ENCODE peak calls at places on chromosomes 12 and 14, in seven cellular contexts. D is hepatocyte, P is H9, G is brain microvascular endothelial cell, X is astrocyte, R is A549, W is PC-9. F is an unnamed sample.

GRCh38 chr12:27571463-27571862 is 47.5 kb downstream of the PPFIBP1 start:
- DNase-seq in G (peak), W (no peak), X (peak), P (no peak), R (no peak), D (no peak), F (no peak)

GRCh38 chr12:104243551-104243950 is 28.0 kb downstream of the TXNRD1 start:
- DNase-seq in P (no peak), X (peak), R (no peak), D (no peak), W (no peak), G (no peak), F (no peak)

GRCh38 chr12:11651785-11652184 is 2.3 kb downstream of the ETV6 start:
- DNase-seq in D (no peak), R (no peak), G (no peak), X (no peak), P (no peak), W (no peak), F (no peak)

GRCh38 chr14:40485688-40486087 is 1053.5 kb upstream of the FBXO33 start:
- DNase-seq in P (no peak), W (no peak), R (no peak), X (no peak), D (no peak), G (no peak), F (no peak)

GRCh38 chr12:132904718-132905328 is 17.4 kb upstream of the CHFR start:
- DNase-seq in P (peak), D (peak), W (no peak), G (peak), X (no peak), R (no peak), F (no peak)

GRCh38 chr12:42552822-42553221 is 36.7 kb downstream of the PRICKLE1 start:
- DNase-seq in W (no peak), R (no peak), G (no peak), X (no peak), D (no peak), P (peak), F (no peak)

GRCh38 chr14:74973003-74973614 is 17.7 kb upstream of the PGF start:
- DNase-seq in G (peak), R (no peak), W (peak), P (no peak), X (peak), D (no peak), F (no peak)

GRCh38 chr12:509494-509893 is 49.8 kb downstream of the B4GALNT3 start:
- DNase-seq in P (no peak), X (peak), D (no peak), G (peak), W (peak), R (no peak), F (no peak)

GRCh38 chr14:32085845-32086383 is 8.8 kb downstream of the ARHGAP5 start:
- DNase-seq in R (no peak), P (no peak), W (no peak), G (no peak), X (no peak), D (no peak), F (no peak)

GRCh38 chr12:104565606-104566243 is 109.0 kb downstream of the CHST11 start:
- DNase-seq in X (peak), G (no peak), R (no peak), D (no peak), P (no peak), W (no peak), F (no peak)

DNA sequence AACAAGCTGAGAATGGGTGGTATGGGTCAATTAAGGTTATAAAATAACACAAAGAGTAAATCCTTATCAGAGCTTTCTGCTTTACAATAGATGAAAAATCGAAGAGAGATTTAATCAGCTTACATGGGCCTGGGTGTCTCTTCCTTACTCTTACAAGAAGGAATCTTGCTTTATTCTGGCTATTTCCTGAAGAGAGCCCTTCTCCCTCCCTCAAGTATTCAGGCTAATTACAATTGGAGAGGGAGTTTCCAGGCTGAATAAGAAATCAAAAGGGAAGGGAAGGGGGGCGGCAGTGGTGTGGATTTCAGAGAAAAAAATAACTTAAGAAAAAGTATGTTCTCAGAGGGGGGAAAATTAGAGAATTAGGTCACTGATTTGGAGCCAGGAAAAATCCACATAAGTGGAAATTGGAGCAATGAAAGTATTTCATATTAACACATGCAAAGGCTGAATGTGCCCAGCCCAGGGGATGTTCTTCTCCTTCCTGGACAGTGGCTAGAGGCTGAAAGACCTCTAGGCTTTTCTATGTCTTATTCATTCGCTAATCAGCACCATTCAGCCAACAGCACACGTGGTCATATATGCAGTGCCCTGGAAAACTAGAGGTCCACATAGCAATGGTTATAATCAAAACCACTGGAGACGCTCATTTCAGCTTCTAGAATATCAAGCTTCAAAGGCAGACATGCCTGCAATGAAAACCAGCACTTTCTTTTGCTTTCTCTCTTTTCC is 158.9 kb upstream of the BTG1 start:
- DNase-seq in R (no peak), W (no peak), X (peak), P (no peak), D (no peak), G (peak), F (no peak)
- H3K27ac ChIP-seq in R (no peak), W (no peak), X (no peak), P (no peak), D (no peak), G (no peak), F (no peak)

GRCh38 chr14:65302571-65303184 is 109.9 kb upstream of the FUT8 start:
- DNase-seq in X (no peak), P (no peak), G (no peak), R (no peak), D (no peak), W (peak), F (no peak)

GRCh38 chr14:65303902-65304222 is 108.7 kb upstream of the FUT8 start:
- DNase-seq in P (no peak), W (no peak), G (no peak), R (no peak), X (peak), D (no peak), F (no peak)

GRCh38 chr14:65299837-65300236 is 112.7 kb upstream of the FUT8 start:
- DNase-seq in W (no peak), P (no peak), R (no peak), G (no peak), D (no peak), X (no peak), F (no peak)

GRCh38 chr14:65303185-65303901 is 109.2 kb upstream of the FUT8 start:
- DNase-seq in D (no peak), W (no peak), X (peak), G (no peak), P (no peak), R (no peak), F (no peak)

DNA sequence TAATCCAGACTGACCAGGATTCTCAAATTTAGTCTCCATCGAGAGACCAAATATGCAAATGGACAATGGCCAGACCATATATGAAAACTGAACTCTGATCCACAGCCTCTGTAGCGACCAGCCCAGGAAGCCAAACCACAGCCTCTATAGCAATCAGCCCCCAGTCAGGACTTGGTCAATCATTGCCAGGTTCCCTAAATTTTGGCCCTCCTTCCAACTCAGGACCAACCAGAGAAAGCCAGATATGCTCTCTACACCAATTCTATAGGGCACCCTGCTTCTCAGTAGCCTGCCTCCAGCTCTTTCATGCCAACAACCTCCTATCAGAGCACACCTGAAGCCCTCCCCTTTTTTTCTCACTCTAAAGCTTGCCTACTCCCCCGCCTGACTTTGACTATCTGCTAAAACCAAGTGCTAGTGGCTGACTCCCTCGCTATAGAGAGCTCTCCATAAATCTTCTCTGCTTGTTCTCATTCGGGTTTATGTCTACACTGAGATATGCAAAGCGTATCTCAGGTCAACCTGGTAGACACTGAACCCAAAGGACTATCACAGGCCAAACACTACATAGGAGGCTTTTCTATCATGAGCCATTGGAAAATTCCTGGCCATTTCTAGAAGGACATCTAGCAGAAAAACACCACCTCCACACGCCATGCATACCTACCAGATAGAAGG is 110.5 kb upstream of the FUT8 start:
- DNase-seq in D (no peak), P (no peak), X (no peak), W (no peak), G (no peak), R (no peak), F (no peak)
- H3K27ac ChIP-seq in D (peak), P (no peak), X (no peak), W (peak), G (no peak), R (no peak), F (peak)

GRCh38 chr12:116714175-116714574 is 23.7 kb downstream of the SPRING1 start:
- DNase-seq in G (no peak), X (no peak), D (no peak), R (no peak), W (no peak), P (no peak), F (no peak)

GRCh38 chr12:116719661-116720060 is 18.2 kb downstream of the SPRING1 start:
- DNase-seq in G (no peak), R (no peak), X (no peak), D (peak), W (no peak), P (no peak), F (no peak)

GRCh38 chr12:116720129-116720528 is 17.7 kb downstream of the SPRING1 start:
- DNase-seq in W (no peak), G (no peak), R (no peak), D (no peak), X (no peak), P (no peak), F (no peak)

GRCh38 chr12:116718578-116719454 is 19.1 kb downstream of the SPRING1 start:
- DNase-seq in W (no peak), D (no peak), X (peak), R (no peak), P (no peak), G (no peak), F (no peak)

GRCh38 chr12:116717466-116718457 is 20.1 kb downstream of the SPRING1 start:
- DNase-seq in P (no peak), G (peak), X (peak), D (no peak), R (no peak), W (no peak), F (no peak)
- H3K27ac ChIP-seq in P (no peak), G (no peak), X (no peak), D (no peak), R (no peak), W (no peak), F (no peak)

DNA sequence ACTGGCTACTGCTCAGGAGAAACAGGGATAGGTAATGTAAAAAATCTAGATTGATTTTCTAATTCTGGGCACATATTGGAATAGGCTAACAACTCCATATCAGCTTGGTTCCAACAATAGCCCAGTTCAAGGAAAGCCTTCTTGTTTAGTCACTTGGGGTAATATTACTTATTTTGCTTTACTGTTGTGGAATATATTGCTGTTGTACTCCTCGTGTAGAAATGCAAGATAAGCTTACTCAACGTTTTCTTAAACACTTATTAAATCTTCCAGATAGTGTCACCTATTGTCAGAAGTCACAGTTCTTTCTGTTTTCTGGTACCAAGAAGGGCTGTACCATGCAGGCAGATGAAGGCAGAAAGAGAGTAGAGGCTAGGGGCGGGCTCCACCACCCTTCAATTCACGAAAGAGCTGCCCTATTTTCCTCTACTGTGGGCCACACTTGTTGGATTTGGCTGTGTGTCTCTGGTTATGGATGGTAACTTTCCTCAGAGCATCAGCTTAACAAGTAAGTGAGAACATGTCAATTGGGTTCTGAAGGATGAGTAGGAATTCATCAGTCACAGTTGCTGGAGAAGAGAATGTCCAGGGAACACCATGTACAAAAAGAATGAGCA is 38.0 kb downstream of the CLMN start:
- DNase-seq in R (no peak), G (no peak), P (peak), W (no peak), X (no peak), D (no peak), F (no peak)
- H3K27ac ChIP-seq in R (no peak), G (no peak), P (no peak), W (no peak), X (no peak), D (no peak), F (no peak)